ENCODE peak calls at places on chromosomes 11 and 22, in eight cellular contexts. One of them, this sample, is unnamed.

GRCh38 chr22:41825376-41825775 is 7.5 kb upstream of the SREBF2 start:
- DNase-seq in kidney glomerular epithelial cell: no peak
- DNase-seq in NCI-H774: no peak
- DNase-seq in T-helper 17 cell: no peak
- DNase-seq in G401: no peak
- DNase-seq in kidney: no peak
- DNase-seq in HEK293T: no peak
- DNase-seq in stimulated activated CD4-positive, alpha-beta T cell treated with anti-CD3 and anti-CD28 coated beads, Interleukin-15, amount 100 ng/mL, for 1 hour: no peak
- DNase-seq in this sample: no peak

GRCh38 chr11:112453601-112454577 is 193.2 kb upstream of the PLET1 start:
- DNase-seq in kidney glomerular epithelial cell: no peak
- DNase-seq in NCI-H774: peak
- DNase-seq in T-helper 17 cell: no peak
- DNase-seq in G401: peak
- DNase-seq in kidney: no peak
- DNase-seq in HEK293T: peak
- DNase-seq in stimulated activated CD4-positive, alpha-beta T cell treated with anti-CD3 and anti-CD28 coated beads, Interleukin-15, amount 100 ng/mL, for 1 hour: peak
- DNase-seq in this sample: peak

GRCh38 chr11:9330387-9331384 is 16.3 kb upstream of the TMEM41B start:
- DNase-seq in kidney glomerular epithelial cell: no peak
- DNase-seq in NCI-H774: no peak
- DNase-seq in T-helper 17 cell: no peak
- DNase-seq in G401: no peak
- DNase-seq in kidney: no peak
- DNase-seq in HEK293T: no peak
- DNase-seq in stimulated activated CD4-positive, alpha-beta T cell treated with anti-CD3 and anti-CD28 coated beads, Interleukin-15, amount 100 ng/mL, for 1 hour: no peak
- DNase-seq in this sample: no peak

GRCh38 chr11:116984589-116984988 is 113.6 kb downstream of the SIK3 start:
- DNase-seq in kidney glomerular epithelial cell: peak
- DNase-seq in NCI-H774: no peak
- DNase-seq in T-helper 17 cell: no peak
- DNase-seq in G401: no peak
- DNase-seq in kidney: no peak
- DNase-seq in HEK293T: no peak
- DNase-seq in stimulated activated CD4-positive, alpha-beta T cell treated with anti-CD3 and anti-CD28 coated beads, Interleukin-15, amount 100 ng/mL, for 1 hour: no peak
- DNase-seq in this sample: peak

GRCh38 chr11:72631806-72632731 is 42.2 kb downstream of the PDE2A start:
- DNase-seq in kidney glomerular epithelial cell: no peak
- DNase-seq in NCI-H774: no peak
- DNase-seq in T-helper 17 cell: no peak
- DNase-seq in G401: peak
- DNase-seq in kidney: peak
- DNase-seq in HEK293T: no peak
- DNase-seq in stimulated activated CD4-positive, alpha-beta T cell treated with anti-CD3 and anti-CD28 coated beads, Interleukin-15, amount 100 ng/mL, for 1 hour: no peak
- DNase-seq in this sample: no peak

GRCh38 chr22:46638601-46639431 is 18.6 kb downstream of the GRAMD4 start:
- DNase-seq in kidney glomerular epithelial cell: no peak
- DNase-seq in NCI-H774: peak
- DNase-seq in T-helper 17 cell: no peak
- DNase-seq in G401: no peak
- DNase-seq in kidney: no peak
- DNase-seq in HEK293T: no peak
- DNase-seq in stimulated activated CD4-positive, alpha-beta T cell treated with anti-CD3 and anti-CD28 coated beads, Interleukin-15, amount 100 ng/mL, for 1 hour: no peak
- DNase-seq in this sample: no peak

GRCh38 chr22:45688606-45689080 is 17.0 kb downstream of the ATXN10 start:
- DNase-seq in kidney glomerular epithelial cell: peak
- DNase-seq in NCI-H774: no peak
- DNase-seq in T-helper 17 cell: no peak
- DNase-seq in G401: peak
- DNase-seq in kidney: no peak
- DNase-seq in HEK293T: no peak
- DNase-seq in stimulated activated CD4-positive, alpha-beta T cell treated with anti-CD3 and anti-CD28 coated beads, Interleukin-15, amount 100 ng/mL, for 1 hour: no peak
- DNase-seq in this sample: peak

GRCh38 chr11:117538731-117539130 is 211.1 kb downstream of the CEP164 start:
- DNase-seq in kidney glomerular epithelial cell: no peak
- DNase-seq in NCI-H774: no peak
- DNase-seq in T-helper 17 cell: no peak
- DNase-seq in G401: no peak
- DNase-seq in kidney: no peak
- DNase-seq in HEK293T: no peak
- DNase-seq in stimulated activated CD4-positive, alpha-beta T cell treated with anti-CD3 and anti-CD28 coated beads, Interleukin-15, amount 100 ng/mL, for 1 hour: no peak
- DNase-seq in this sample: no peak

GRCh38 chr22:25354456-25354855 is 135.0 kb downstream of the CRYBB2 start:
- DNase-seq in kidney glomerular epithelial cell: no peak
- DNase-seq in NCI-H774: no peak
- DNase-seq in T-helper 17 cell: no peak
- DNase-seq in G401: no peak
- DNase-seq in kidney: peak
- DNase-seq in HEK293T: no peak
- DNase-seq in stimulated activated CD4-positive, alpha-beta T cell treated with anti-CD3 and anti-CD28 coated beads, Interleukin-15, amount 100 ng/mL, for 1 hour: no peak
- DNase-seq in this sample: no peak

GRCh38 chr11:75275581-75275980 is 35.0 kb downstream of the TPBGL start:
- DNase-seq in kidney glomerular epithelial cell: no peak
- DNase-seq in NCI-H774: no peak
- DNase-seq in T-helper 17 cell: peak
- DNase-seq in G401: no peak
- DNase-seq in kidney: peak
- DNase-seq in HEK293T: no peak
- DNase-seq in stimulated activated CD4-positive, alpha-beta T cell treated with anti-CD3 and anti-CD28 coated beads, Interleukin-15, amount 100 ng/mL, for 1 hour: peak
- DNase-seq in this sample: no peak

GRCh38 chr11:20876738-20877137 is 207.4 kb downstream of the NELL1 start:
- DNase-seq in kidney glomerular epithelial cell: no peak
- DNase-seq in NCI-H774: no peak
- DNase-seq in T-helper 17 cell: no peak
- DNase-seq in G401: no peak
- DNase-seq in kidney: no peak
- DNase-seq in HEK293T: no peak
- DNase-seq in stimulated activated CD4-positive, alpha-beta T cell treated with anti-CD3 and anti-CD28 coated beads, Interleukin-15, amount 100 ng/mL, for 1 hour: no peak
- DNase-seq in this sample: no peak

GRCh38 chr22:37282385-37282677 is at the start of gene CYTH4:
- DNase-seq in kidney glomerular epithelial cell: no peak
- DNase-seq in NCI-H774: no peak
- DNase-seq in T-helper 17 cell: peak
- DNase-seq in G401: no peak
- DNase-seq in kidney: peak
- DNase-seq in HEK293T: no peak
- DNase-seq in stimulated activated CD4-positive, alpha-beta T cell treated with anti-CD3 and anti-CD28 coated beads, Interleukin-15, amount 100 ng/mL, for 1 hour: peak
- DNase-seq in this sample: no peak

GRCh38 chr11:118924591-118925585 is 838 bp downstream of the BCL9L start:
- DNase-seq in kidney glomerular epithelial cell: peak
- DNase-seq in NCI-H774: no peak
- DNase-seq in T-helper 17 cell: peak
- DNase-seq in G401: peak
- DNase-seq in kidney: peak
- DNase-seq in HEK293T: peak
- DNase-seq in stimulated activated CD4-positive, alpha-beta T cell treated with anti-CD3 and anti-CD28 coated beads, Interleukin-15, amount 100 ng/mL, for 1 hour: no peak
- DNase-seq in this sample: peak

GRCh38 chr11:26319906-26320305 is 12.0 kb upstream of the ANO3 start:
- DNase-seq in kidney glomerular epithelial cell: no peak
- DNase-seq in NCI-H774: peak
- DNase-seq in T-helper 17 cell: no peak
- DNase-seq in G401: no peak
- DNase-seq in kidney: no peak
- DNase-seq in HEK293T: peak
- DNase-seq in stimulated activated CD4-positive, alpha-beta T cell treated with anti-CD3 and anti-CD28 coated beads, Interleukin-15, amount 100 ng/mL, for 1 hour: no peak
- DNase-seq in this sample: no peak

GRCh38 chr22:32204856-32205722 is at the start of gene RFPL2:
- DNase-seq in kidney glomerular epithelial cell: no peak
- DNase-seq in NCI-H774: no peak
- DNase-seq in T-helper 17 cell: no peak
- DNase-seq in G401: peak
- DNase-seq in kidney: no peak
- DNase-seq in HEK293T: peak
- DNase-seq in stimulated activated CD4-positive, alpha-beta T cell treated with anti-CD3 and anti-CD28 coated beads, Interleukin-15, amount 100 ng/mL, for 1 hour: no peak
- DNase-seq in this sample: no peak

GRCh38 chr11:101436511-101437142 is 147.2 kb downstream of the TRPC6 start:
- DNase-seq in kidney glomerular epithelial cell: peak
- DNase-seq in NCI-H774: peak
- DNase-seq in T-helper 17 cell: no peak
- DNase-seq in G401: no peak
- DNase-seq in kidney: no peak
- DNase-seq in HEK293T: peak
- DNase-seq in stimulated activated CD4-positive, alpha-beta T cell treated with anti-CD3 and anti-CD28 coated beads, Interleukin-15, amount 100 ng/mL, for 1 hour: no peak
- DNase-seq in this sample: peak

GRCh38 chr22:39457546-39458442 is 982 bp downstream of the MGAT3 start:
- DNase-seq in kidney glomerular epithelial cell: no peak
- DNase-seq in NCI-H774: no peak
- DNase-seq in T-helper 17 cell: no peak
- DNase-seq in G401: peak
- DNase-seq in kidney: no peak
- DNase-seq in HEK293T: peak
- DNase-seq in stimulated activated CD4-positive, alpha-beta T cell treated with anti-CD3 and anti-CD28 coated beads, Interleukin-15, amount 100 ng/mL, for 1 hour: no peak
- DNase-seq in this sample: no peak

GRCh38 chr11:120546312-120547205 is 35.0 kb downstream of the GRIK4 start:
- DNase-seq in kidney glomerular epithelial cell: peak
- DNase-seq in NCI-H774: no peak
- DNase-seq in T-helper 17 cell: no peak
- DNase-seq in G401: no peak
- DNase-seq in kidney: peak
- DNase-seq in HEK293T: no peak
- DNase-seq in stimulated activated CD4-positive, alpha-beta T cell treated with anti-CD3 and anti-CD28 coated beads, Interleukin-15, amount 100 ng/mL, for 1 hour: no peak
- DNase-seq in this sample: peak

GRCh38 chr11:23217072-23217471 is 356.8 kb upstream of the CCDC179 start:
- DNase-seq in kidney glomerular epithelial cell: no peak
- DNase-seq in NCI-H774: no peak
- DNase-seq in T-helper 17 cell: no peak
- DNase-seq in G401: no peak
- DNase-seq in kidney: no peak
- DNase-seq in HEK293T: no peak
- DNase-seq in stimulated activated CD4-positive, alpha-beta T cell treated with anti-CD3 and anti-CD28 coated beads, Interleukin-15, amount 100 ng/mL, for 1 hour: no peak
- DNase-seq in this sample: no peak

GRCh38 chr11:16987205-16987568 is 27.0 kb downstream of the PLEKHA7 start:
- DNase-seq in kidney glomerular epithelial cell: no peak
- DNase-seq in NCI-H774: no peak
- DNase-seq in T-helper 17 cell: no peak
- DNase-seq in G401: no peak
- DNase-seq in kidney: peak
- DNase-seq in HEK293T: no peak
- DNase-seq in stimulated activated CD4-positive, alpha-beta T cell treated with anti-CD3 and anti-CD28 coated beads, Interleukin-15, amount 100 ng/mL, for 1 hour: no peak
- DNase-seq in this sample: no peak

GRCh38 chr11:94017446-94017845 is 3.7 kb upstream of the HEPHL1 start:
- DNase-seq in kidney glomerular epithelial cell: no peak
- DNase-seq in NCI-H774: no peak
- DNase-seq in T-helper 17 cell: no peak
- DNase-seq in G401: no peak
- DNase-seq in kidney: no peak
- DNase-seq in HEK293T: no peak
- DNase-seq in stimulated activated CD4-positive, alpha-beta T cell treated with anti-CD3 and anti-CD28 coated beads, Interleukin-15, amount 100 ng/mL, for 1 hour: no peak
- DNase-seq in this sample: no peak

GRCh38 chr11:1167751-1168231 is 10.0 kb downstream of the MUC5AC start:
- DNase-seq in kidney glomerular epithelial cell: no peak
- DNase-seq in NCI-H774: no peak
- DNase-seq in T-helper 17 cell: no peak
- DNase-seq in G401: no peak
- DNase-seq in kidney: peak
- DNase-seq in HEK293T: no peak
- DNase-seq in stimulated activated CD4-positive, alpha-beta T cell treated with anti-CD3 and anti-CD28 coated beads, Interleukin-15, amount 100 ng/mL, for 1 hour: no peak
- DNase-seq in this sample: no peak

GRCh38 chr11:8252388-8252787 is 11.3 kb downstream of the LMO1 start:
- DNase-seq in kidney glomerular epithelial cell: no peak
- DNase-seq in NCI-H774: no peak
- DNase-seq in T-helper 17 cell: no peak
- DNase-seq in G401: no peak
- DNase-seq in kidney: peak
- DNase-seq in HEK293T: no peak
- DNase-seq in stimulated activated CD4-positive, alpha-beta T cell treated with anti-CD3 and anti-CD28 coated beads, Interleukin-15, amount 100 ng/mL, for 1 hour: no peak
- DNase-seq in this sample: no peak

GRCh38 chr11:104870910-104871309 is 27.4 kb downstream of the CASP12 start:
- DNase-seq in kidney glomerular epithelial cell: peak
- DNase-seq in NCI-H774: no peak
- DNase-seq in T-helper 17 cell: no peak
- DNase-seq in G401: no peak
- DNase-seq in kidney: no peak
- DNase-seq in HEK293T: no peak
- DNase-seq in stimulated activated CD4-positive, alpha-beta T cell treated with anti-CD3 and anti-CD28 coated beads, Interleukin-15, amount 100 ng/mL, for 1 hour: no peak
- DNase-seq in this sample: no peak

GRCh38 chr11:86481399-86481798 is 106.7 kb downstream of the CCDC81 start:
- DNase-seq in kidney glomerular epithelial cell: no peak
- DNase-seq in NCI-H774: no peak
- DNase-seq in T-helper 17 cell: no peak
- DNase-seq in G401: no peak
- DNase-seq in kidney: no peak
- DNase-seq in HEK293T: no peak
- DNase-seq in stimulated activated CD4-positive, alpha-beta T cell treated with anti-CD3 and anti-CD28 coated beads, Interleukin-15, amount 100 ng/mL, for 1 hour: no peak
- DNase-seq in this sample: no peak

GRCh38 chr11:19719960-19720359 is 7.3 kb downstream of the NAV2 start:
- DNase-seq in kidney glomerular epithelial cell: no peak
- DNase-seq in NCI-H774: no peak
- DNase-seq in T-helper 17 cell: no peak
- DNase-seq in G401: no peak
- DNase-seq in kidney: no peak
- DNase-seq in HEK293T: no peak
- DNase-seq in stimulated activated CD4-positive, alpha-beta T cell treated with anti-CD3 and anti-CD28 coated beads, Interleukin-15, amount 100 ng/mL, for 1 hour: no peak
- DNase-seq in this sample: no peak

GRCh38 chr11:45754746-45755145 is 50.2 kb upstream of the SLC35C1 start:
- DNase-seq in kidney glomerular epithelial cell: no peak
- DNase-seq in NCI-H774: no peak
- DNase-seq in T-helper 17 cell: no peak
- DNase-seq in G401: no peak
- DNase-seq in kidney: no peak
- DNase-seq in HEK293T: no peak
- DNase-seq in stimulated activated CD4-positive, alpha-beta T cell treated with anti-CD3 and anti-CD28 coated beads, Interleukin-15, amount 100 ng/mL, for 1 hour: no peak
- DNase-seq in this sample: no peak

GRCh38 chr11:117946842-117947526 is 17.8 kb upstream of the TMPRSS13 start:
- DNase-seq in kidney glomerular epithelial cell: peak
- DNase-seq in NCI-H774: peak
- DNase-seq in T-helper 17 cell: peak
- DNase-seq in G401: peak
- DNase-seq in kidney: peak
- DNase-seq in HEK293T: peak
- DNase-seq in stimulated activated CD4-positive, alpha-beta T cell treated with anti-CD3 and anti-CD28 coated beads, Interleukin-15, amount 100 ng/mL, for 1 hour: peak
- DNase-seq in this sample: peak

GRCh38 chr11:105719073-105719846 is 109.4 kb downstream of the GRIA4 start:
- DNase-seq in kidney glomerular epithelial cell: peak
- DNase-seq in NCI-H774: peak
- DNase-seq in T-helper 17 cell: no peak
- DNase-seq in G401: peak
- DNase-seq in kidney: no peak
- DNase-seq in HEK293T: peak
- DNase-seq in stimulated activated CD4-positive, alpha-beta T cell treated with anti-CD3 and anti-CD28 coated beads, Interleukin-15, amount 100 ng/mL, for 1 hour: no peak
- DNase-seq in this sample: peak

GRCh38 chr11:117980280-117980679 is 5.9 kb upstream of the IL10RA start:
- DNase-seq in kidney glomerular epithelial cell: no peak
- DNase-seq in NCI-H774: no peak
- DNase-seq in T-helper 17 cell: no peak
- DNase-seq in G401: no peak
- DNase-seq in kidney: no peak
- DNase-seq in HEK293T: no peak
- DNase-seq in stimulated activated CD4-positive, alpha-beta T cell treated with anti-CD3 and anti-CD28 coated beads, Interleukin-15, amount 100 ng/mL, for 1 hour: no peak
- DNase-seq in this sample: no peak

GRCh38 chr11:35723493-35724284 is 61.1 kb downstream of the TRIM44 start:
- DNase-seq in kidney glomerular epithelial cell: peak
- DNase-seq in NCI-H774: no peak
- DNase-seq in T-helper 17 cell: no peak
- DNase-seq in G401: no peak
- DNase-seq in kidney: no peak
- DNase-seq in HEK293T: no peak
- DNase-seq in stimulated activated CD4-positive, alpha-beta T cell treated with anti-CD3 and anti-CD28 coated beads, Interleukin-15, amount 100 ng/mL, for 1 hour: no peak
- DNase-seq in this sample: peak

GRCh38 chr11:12220305-12220704 is 109.9 kb downstream of the MICAL2 start:
- DNase-seq in kidney glomerular epithelial cell: no peak
- DNase-seq in NCI-H774: no peak
- DNase-seq in T-helper 17 cell: no peak
- DNase-seq in G401: peak
- DNase-seq in kidney: no peak
- DNase-seq in HEK293T: no peak
- DNase-seq in stimulated activated CD4-positive, alpha-beta T cell treated with anti-CD3 and anti-CD28 coated beads, Interleukin-15, amount 100 ng/mL, for 1 hour: no peak
- DNase-seq in this sample: no peak